ENCODE peak calls at places on chromosomes 4 and X, in ten cellular contexts. S, U, C, D, R, G, Z, K, H and Q are unnamed samples.
A peak's percentile ranks its signal among the peaks of the same experiment; 100 is the strongest.

GRCh38 chr4:170428929-170429328 is 339.2 kb upstream of the AADAT start:
- DNase-seq in S (no peak), U (no peak), C (no peak), D (peak; percentile 40), R (no peak), G (no peak), Z (no peak), K (no peak), H (no peak), Q (no peak)

GRCh38 chrX:132737743-132738142 is 220.7 kb downstream of the HS6ST2 start:
- DNase-seq in S (no peak), U (peak; percentile 40), C (peak; percentile 3), D (no peak), R (peak; percentile 31), G (no peak), Z (no peak), K (no peak), H (no peak), Q (no peak)

GRCh38 chr4:122584517-122584916 is 36.3 kb downstream of the IL21 start:
- DNase-seq in S (no peak), U (no peak), C (no peak), D (no peak), R (no peak), G (peak; percentile 82), Z (peak; percentile 78), K (peak; percentile 82), H (no peak), Q (peak; percentile 85)

GRCh38 chr4:183905593-183906485 is 732 bp downstream of the STOX2 start:
- DNase-seq in S (peak; percentile 4), U (peak; percentile 47), C (no peak), D (peak; percentile 89), R (peak; percentile 42), G (peak; percentile 37), Z (peak; percentile 47), K (peak; percentile 67), H (peak; percentile 13), Q (no peak)

GRCh38 chrX:41043950-41044349 is 41.3 kb upstream of the USP9X start:
- DNase-seq in S (no peak), U (no peak), C (no peak), D (no peak), R (no peak), G (peak; percentile 84), Z (peak; percentile 79), K (no peak), H (no peak), Q (no peak)

GRCh38 chrX:6291444-6291843 is 62.8 kb upstream of the NLGN4X start:
- DNase-seq in S (no peak), U (no peak), C (no peak), D (no peak), R (no peak), G (no peak), Z (no peak), K (no peak), H (no peak), Q (no peak)

GRCh38 chr4:38983756-38984647 is 48.2 kb downstream of the TMEM156 start:
- DNase-seq in S (no peak), U (no peak), C (no peak), D (no peak), R (no peak), G (peak; percentile 56), Z (peak; percentile 45), K (peak; percentile 17), H (no peak), Q (peak; percentile 54)

GRCh38 chr4:147578057-147578476 is 39.1 kb upstream of the TMEM184C start:
- DNase-seq in S (no peak), U (no peak), C (no peak), D (peak; percentile 41), R (no peak), G (peak; percentile 99), Z (peak; percentile 98), K (no peak), H (no peak), Q (peak; percentile 99)

GRCh38 chr4:68732653-68733466 is 62.4 kb upstream of the UGT2B15 start:
- DNase-seq in S (no peak), U (peak; percentile 20), C (no peak), D (peak; percentile 23), R (no peak), G (no peak), Z (no peak), K (no peak), H (peak; percentile 9), Q (no peak)